ENCODE peak calls at places on chromosomes 1 and 21, in ten cellular contexts. R is stimulated activated CD4-positive, alpha-beta T cell treated with anti-CD3 and anti-CD28 coated beads, Interleukin-4, amount 100 ng/mL, for 48 hours; E is SHP77; V is GM12892; U is activated naive CD4-positive, alpha-beta T cell; T is heart left ventricle; G is right atrium auricular region; X is right cardiac atrium; F is NCI-H2029 treated with DMSO at 0.1 percent for 48 hours; L is astrocyte of the spinal cord. O is an unnamed sample.

GRCh38 chr1:184740344-184740743 is 14.3 kb downstream of the EDEM3 start:
- DNase-seq in R (no peak), E (no peak), V (no peak), U (no peak), T (no peak), G (no peak), X (no peak), F (no peak), L (no peak), O (no peak)

GRCh38 chr1:52707927-52708655 is 9.9 kb upstream of the COA7 start:
- DNase-seq in R (no peak), E (no peak), V (no peak), U (no peak), T (no peak), G (no peak), X (no peak), F (no peak), L (peak), O (peak)

GRCh38 chr21:46150073-46150472 is 5.3 kb downstream of the FTCD start:
- DNase-seq in R (no peak), E (no peak), V (no peak), U (no peak), T (peak), G (no peak), X (peak), F (no peak), L (no peak), O (no peak)

GRCh38 chr21:35475768-35476167 is 426.7 kb upstream of the RUNX1 start:
- DNase-seq in R (no peak), E (no peak), V (no peak), U (no peak), T (no peak), G (no peak), X (no peak), F (no peak), L (peak), O (no peak)

GRCh38 chr1:154198756-154199562 is 7.1 kb upstream of the TPM3 start:
- DNase-seq in R (no peak), E (peak), V (no peak), U (no peak), T (no peak), G (no peak), X (no peak), F (no peak), L (peak), O (no peak)

GRCh38 chr1:219587817-219588561 is 24.9 kb downstream of the ZC3H11B start:
- DNase-seq in R (no peak), E (no peak), V (no peak), U (no peak), T (no peak), G (no peak), X (no peak), F (no peak), L (peak), O (no peak)

GRCh38 chr1:64519921-64520320 is 50.0 kb downstream of the CACHD1 start:
- DNase-seq in R (no peak), E (no peak), V (no peak), U (no peak), T (no peak), G (no peak), X (peak), F (no peak), L (peak), O (no peak)

GRCh38 chr1:239884776-239885175 is 206.9 kb upstream of the FMN2 start:
- DNase-seq in R (no peak), E (no peak), V (no peak), U (no peak), T (no peak), G (no peak), X (no peak), F (no peak), L (no peak), O (no peak)

GRCh38 chr1:234870020-234870378 is 258.6 kb downstream of the TOMM20 start:
- DNase-seq in R (no peak), E (no peak), V (no peak), U (no peak), T (no peak), G (no peak), X (no peak), F (no peak), L (no peak), O (no peak)

GRCh38 chr1:221149111-221149510 is 269.9 kb downstream of the HLX start:
- DNase-seq in R (no peak), E (no peak), V (no peak), U (no peak), T (no peak), G (no peak), X (no peak), F (no peak), L (no peak), O (no peak)

GRCh38 chr1:65423884-65424655 is 3.6 kb downstream of the LEPR start:
- DNase-seq in R (no peak), E (no peak), V (no peak), U (no peak), T (no peak), G (no peak), X (no peak), F (no peak), L (peak), O (peak)

GRCh38 chr1:184935919-184936798 is 38.1 kb downstream of the NIBAN1 start:
- DNase-seq in R (no peak), E (no peak), V (no peak), U (no peak), T (no peak), G (no peak), X (no peak), F (no peak), L (no peak), O (no peak)

GRCh38 chr1:154459044-154459443 is 43.0 kb upstream of the TDRD10 start:
- DNase-seq in R (no peak), E (no peak), V (no peak), U (no peak), T (no peak), G (no peak), X (no peak), F (no peak), L (no peak), O (no peak)

GRCh38 chr1:65658122-65658521 is 134.6 kb upstream of the PDE4B start:
- DNase-seq in R (no peak), E (no peak), V (no peak), U (no peak), T (no peak), G (no peak), X (no peak), F (no peak), L (peak), O (no peak)

O was measured in epithelial cell of proximal tubule.